ENCODE peak calls at places on chromosome 11, in eight cellular contexts. M is iPS DF 6.9; C is lower lobe of right lung; O is GM04503; U is sigmoid colon; N is HFFc6; Y is stimulated activated CD8-positive, alpha-beta memory T cell treated with anti-CD3 and anti-CD28 coated beads, Interleukin-15, amount 100 ng/mL, for 4 hours; I is A172. V is an unnamed sample.

GRCh38 chr11:117510646-117511045 is 183.0 kb downstream of the CEP164 start:
- DNase-seq in N (no peak), O (no peak), Y (no peak), I (no peak), C (no peak), M (no peak), U (no peak), V (no peak)

GRCh38 chr11:121416909-121417567 is 35.1 kb upstream of the SORL1 start:
- DNase-seq in C (peak), U (peak), Y (peak), M (no peak), O (peak), N (peak), I (peak), V (no peak)

GRCh38 chr11:9028591-9028990 is 24.8 kb upstream of the NRIP3 start:
- DNase-seq in C (no peak), N (no peak), I (no peak), M (no peak), Y (no peak), U (no peak), O (no peak), V (no peak)

GRCh38 chr11:30876656-30877371 is 290.7 kb upstream of the MPPED2 start:
- DNase-seq in C (no peak), I (no peak), Y (no peak), O (no peak), N (no peak), M (no peak), U (no peak), V (no peak)

GRCh38 chr11:44312876-44313275 is 2.9 kb upstream of the ALX4 start:
- DNase-seq in Y (no peak), O (no peak), C (no peak), I (no peak), M (no peak), N (no peak), U (no peak), V (no peak)

GRCh38 chr11:93497575-93497974 is 45.6 kb downstream of the SMCO4 start:
- DNase-seq in N (no peak), C (no peak), I (no peak), M (no peak), O (no peak), U (no peak), Y (no peak), V (no peak)

GRCh38 chr11:64153831-64154230 is 12.1 kb downstream of the MACROD1 start:
- DNase-seq in U (no peak), N (no peak), Y (no peak), O (no peak), M (no peak), C (no peak), I (no peak), V (no peak)

GRCh38 chr11:58576792-58577440 is 1.3 kb upstream of the LPXN start:
- DNase-seq in O (no peak), U (peak), C (no peak), N (peak), Y (no peak), M (no peak), I (peak), V (no peak)

GRCh38 chr11:35236667-35237003 is 97.7 kb downstream of the CD44 start:
- DNase-seq in U (no peak), N (peak), O (no peak), M (no peak), C (no peak), Y (no peak), I (peak), V (no peak)

GRCh38 chr11:18611196-18611595 is 11.6 kb downstream of the MISFA start:
- DNase-seq in Y (no peak), N (no peak), M (no peak), U (no peak), O (no peak), I (no peak), C (no peak), V (no peak)

GRCh38 chr11:120448240-120448639 is 63.3 kb upstream of the GRIK4 start:
- DNase-seq in I (no peak), C (no peak), U (no peak), O (no peak), Y (no peak), N (no peak), M (no peak), V (no peak)

GRCh38 chr11:110777765-110778164 is 65.5 kb upstream of the ARHGAP20 start:
- DNase-seq in C (no peak), I (peak), Y (no peak), O (no peak), N (peak), M (no peak), U (no peak), V (no peak)

GRCh38 chr11:1504581-1505290 is 18.2 kb upstream of the MOB2 start:
- DNase-seq in C (peak), Y (no peak), I (no peak), U (no peak), M (no peak), O (no peak), N (no peak), V (no peak)

GRCh38 chr11:1888811-1889526 is 2.7 kb downstream of the PRR33 start:
- DNase-seq in O (no peak), N (no peak), C (peak), Y (peak), M (no peak), U (no peak), I (no peak), V (no peak)

GRCh38 chr11:65558785-65559509 is 788 bp upstream of the LTBP3 start:
- DNase-seq in O (no peak), M (no peak), Y (no peak), C (peak), U (peak), I (peak), N (no peak), V (peak)

GRCh38 chr11:47905358-47906059 is 57.4 kb upstream of the NUP160 start:
- DNase-seq in Y (no peak), N (no peak), C (no peak), O (no peak), I (no peak), U (no peak), M (no peak), V (no peak)

V was measured in frontal cortex.